ENCODE peak calls at places on chromosomes 16 and 17, in six cellular contexts. One of them, this sample, is unnamed.

GRCh38 chr17:32335647-32336046 is 6.3 kb downstream of the C17orf75 start:
- DNase-seq in GM12878: no peak
- DNase-seq in SK-N-SH: no peak
- DNase-seq in HCT116: no peak
- DNase-seq in K562: no peak
- DNase-seq in H1: no peak
- DNase-seq in this sample: no peak

GRCh38 chr16:50694206-50694605 is 800 bp downstream of the NOD2 start:
- DNase-seq in GM12878: no peak
- DNase-seq in SK-N-SH: no peak
- DNase-seq in HCT116: no peak
- DNase-seq in K562: no peak
- DNase-seq in H1: no peak
- DNase-seq in this sample: no peak

GRCh38 chr16:4232541-4233386 is 9.1 kb downstream of the SRL start:
- DNase-seq in GM12878: no peak
- DNase-seq in SK-N-SH: no peak
- DNase-seq in HCT116: no peak
- DNase-seq in K562: no peak
- DNase-seq in H1: no peak
- DNase-seq in this sample: peak

GRCh38 chr17:6786618-6787017 is 10.6 kb downstream of the FBXO39 start:
- DNase-seq in GM12878: no peak
- DNase-seq in SK-N-SH: no peak
- DNase-seq in HCT116: no peak
- DNase-seq in K562: no peak
- DNase-seq in H1: no peak
- DNase-seq in this sample: no peak

GRCh38 chr17:40936976-40937375 is 470 bp downstream of the KRT23 start:
- DNase-seq in GM12878: no peak
- DNase-seq in SK-N-SH: no peak
- DNase-seq in HCT116: no peak
- DNase-seq in K562: no peak
- DNase-seq in H1: no peak
- DNase-seq in this sample: peak

GRCh38 chr17:7323731-7324437 is 5.3 kb downstream of the NEURL4 start:
- DNase-seq in GM12878: no peak
- DNase-seq in SK-N-SH: peak
- DNase-seq in HCT116: no peak
- DNase-seq in K562: peak
- DNase-seq in H1: peak
- DNase-seq in this sample: no peak

GRCh38 chr16:10009691-10010090 is 172.5 kb downstream of the GRIN2A start:
- DNase-seq in GM12878: no peak
- DNase-seq in SK-N-SH: no peak
- DNase-seq in HCT116: no peak
- DNase-seq in K562: no peak
- DNase-seq in H1: no peak
- DNase-seq in this sample: no peak

GRCh38 chr16:50269769-50270509 is 3.6 kb downstream of the ADCY7 start:
- DNase-seq in GM12878: no peak
- DNase-seq in SK-N-SH: peak
- DNase-seq in HCT116: no peak
- DNase-seq in K562: no peak
- DNase-seq in H1: no peak
- DNase-seq in this sample: no peak

GRCh38 chr16:18945233-18945632 is 19.0 kb upstream of the SMG1 start:
- DNase-seq in GM12878: no peak
- DNase-seq in SK-N-SH: no peak
- DNase-seq in HCT116: no peak
- DNase-seq in K562: no peak
- DNase-seq in H1: no peak
- DNase-seq in this sample: peak

GRCh38 chr17:49850772-49851386 is 3.0 kb upstream of the TAC4 start:
- DNase-seq in GM12878: no peak
- DNase-seq in SK-N-SH: peak
- DNase-seq in HCT116: no peak
- DNase-seq in K562: no peak
- DNase-seq in H1: peak
- DNase-seq in this sample: no peak

GRCh38 chr17:44081681-44082080 is 11.1 kb downstream of the G6PC3 start:
- DNase-seq in GM12878: no peak
- DNase-seq in SK-N-SH: no peak
- DNase-seq in HCT116: no peak
- DNase-seq in K562: no peak
- DNase-seq in H1: no peak
- DNase-seq in this sample: no peak

GRCh38 chr17:19928299-19928698 is 49.3 kb downstream of the AKAP10 start:
- DNase-seq in GM12878: no peak
- DNase-seq in SK-N-SH: no peak
- DNase-seq in HCT116: no peak
- DNase-seq in K562: no peak
- DNase-seq in H1: no peak
- DNase-seq in this sample: no peak

GRCh38 chr17:3558603-3559269 is 1.1 kb upstream of the TRPV3 start:
- DNase-seq in GM12878: peak
- DNase-seq in SK-N-SH: no peak
- DNase-seq in HCT116: no peak
- DNase-seq in K562: no peak
- DNase-seq in H1: no peak
- DNase-seq in this sample: no peak

GRCh38 chr17:62966426-62967110 is 533 bp downstream of the TANC2 start:
- DNase-seq in GM12878: no peak
- DNase-seq in SK-N-SH: no peak
- DNase-seq in HCT116: no peak
- DNase-seq in K562: no peak
- DNase-seq in H1: peak
- DNase-seq in this sample: peak

GRCh38 chr17:7292729-7293128 is 1.7 kb downstream of the YBX2 start:
- DNase-seq in GM12878: no peak
- DNase-seq in SK-N-SH: peak
- DNase-seq in HCT116: no peak
- DNase-seq in K562: no peak
- DNase-seq in H1: no peak
- DNase-seq in this sample: no peak

GRCh38 chr17:48463531-48463930 is 33.5 kb upstream of the SKAP1 start:
- DNase-seq in GM12878: no peak
- DNase-seq in SK-N-SH: no peak
- DNase-seq in HCT116: no peak
- DNase-seq in K562: no peak
- DNase-seq in H1: no peak
- DNase-seq in this sample: no peak

GRCh38 chr16:87192418-87193073 is 124.6 kb downstream of the C16orf95 start:
- DNase-seq in GM12878: no peak
- DNase-seq in SK-N-SH: no peak
- DNase-seq in HCT116: no peak
- DNase-seq in K562: no peak
- DNase-seq in H1: no peak
- DNase-seq in this sample: no peak

GRCh38 chr16:88479795-88480760 is 27.0 kb downstream of the ZFPM1 start:
- DNase-seq in GM12878: no peak
- DNase-seq in SK-N-SH: no peak
- DNase-seq in HCT116: no peak
- DNase-seq in K562: no peak
- DNase-seq in H1: no peak
- DNase-seq in this sample: no peak

GRCh38 chr17:65514541-65514940 is 46.9 kb downstream of the AXIN2 start:
- DNase-seq in GM12878: no peak
- DNase-seq in SK-N-SH: no peak
- DNase-seq in HCT116: no peak
- DNase-seq in K562: no peak
- DNase-seq in H1: no peak
- DNase-seq in this sample: no peak

GRCh38 chr17:56629450-56630187 is 36.1 kb downstream of the NOG start:
- DNase-seq in GM12878: no peak
- DNase-seq in SK-N-SH: peak
- DNase-seq in HCT116: peak
- DNase-seq in K562: peak
- DNase-seq in H1: peak
- DNase-seq in this sample: no peak

DNA sequence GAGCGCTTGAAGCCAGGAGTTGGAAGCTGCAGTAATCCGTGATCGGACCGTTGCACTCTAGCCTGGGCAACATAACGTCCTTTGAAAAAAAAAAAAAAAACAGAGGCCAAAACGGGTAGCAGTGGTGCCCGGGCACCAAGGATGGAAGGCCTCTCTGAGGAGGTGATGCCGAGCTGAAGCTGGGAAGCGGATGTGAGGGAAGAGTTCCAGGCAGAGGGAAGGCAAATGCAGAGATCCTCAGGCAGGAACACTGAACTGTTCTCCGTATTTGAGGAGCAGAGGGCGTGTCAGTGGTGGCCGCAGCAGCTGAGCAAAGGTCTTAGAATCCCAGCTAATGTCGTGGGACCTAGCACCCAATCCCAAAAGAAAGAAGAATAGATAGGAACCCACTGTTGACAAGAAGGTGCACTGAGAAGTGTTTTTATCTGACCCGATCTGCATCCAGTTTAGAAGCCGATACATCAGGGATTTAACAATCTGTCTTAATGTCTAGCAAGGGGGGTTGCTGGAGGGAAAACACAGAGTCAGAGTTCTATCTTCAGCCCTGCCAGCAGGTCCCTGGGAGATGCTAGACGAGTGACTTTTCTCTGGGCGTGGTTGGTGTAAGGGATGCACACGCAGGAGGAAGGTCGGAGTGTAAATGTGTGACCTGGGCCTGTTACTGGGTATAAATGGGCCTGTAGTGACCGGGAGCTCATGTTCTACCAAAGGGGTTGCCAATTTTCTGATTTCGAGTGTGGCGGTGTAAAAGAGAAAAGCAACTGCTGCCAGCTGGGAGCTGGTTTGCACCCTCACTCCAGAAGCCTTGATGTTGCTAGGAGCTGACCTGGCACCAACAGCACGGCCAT is 873 bp upstream of the KCTD13 start:
- DNase-seq in GM12878: no peak
- DNase-seq in SK-N-SH: peak
- DNase-seq in HCT116: no peak
- DNase-seq in K562: peak
- DNase-seq in H1: peak
- DNase-seq in this sample: peak
- TF ChIP-seq JUND in GM12878: no peak
- TF ChIP-seq JUND in SK-N-SH: no peak
- TF ChIP-seq JUND in HCT116: no peak
- TF ChIP-seq JUND in K562: no peak
- TF ChIP-seq JUND in H1: no peak
- TF ChIP-seq JUND in this sample: no peak

GRCh38 chr17:69466451-69466850 is 52.0 kb downstream of the MAP2K6 start:
- DNase-seq in GM12878: no peak
- DNase-seq in SK-N-SH: no peak
- DNase-seq in HCT116: no peak
- DNase-seq in K562: no peak
- DNase-seq in H1: no peak
- DNase-seq in this sample: peak

GRCh38 chr17:69462882-69463281 is 48.4 kb downstream of the MAP2K6 start:
- DNase-seq in GM12878: no peak
- DNase-seq in SK-N-SH: no peak
- DNase-seq in HCT116: no peak
- DNase-seq in K562: no peak
- DNase-seq in H1: no peak
- DNase-seq in this sample: no peak

GRCh38 chr17:69470702-69471101 is 56.2 kb downstream of the MAP2K6 start:
- DNase-seq in GM12878: no peak
- DNase-seq in SK-N-SH: no peak
- DNase-seq in HCT116: no peak
- DNase-seq in K562: no peak
- DNase-seq in H1: peak
- DNase-seq in this sample: no peak

GRCh38 chr17:69468211-69468610 is 53.7 kb downstream of the MAP2K6 start:
- DNase-seq in GM12878: no peak
- DNase-seq in SK-N-SH: no peak
- DNase-seq in HCT116: no peak
- DNase-seq in K562: no peak
- DNase-seq in H1: no peak
- DNase-seq in this sample: no peak

GRCh38 chr17:69466905-69467630 is 52.6 kb downstream of the MAP2K6 start:
- DNase-seq in GM12878: no peak
- DNase-seq in SK-N-SH: peak
- DNase-seq in HCT116: no peak
- DNase-seq in K562: no peak
- DNase-seq in H1: no peak
- DNase-seq in this sample: no peak
- TF ChIP-seq JUND in GM12878: no peak
- TF ChIP-seq JUND in SK-N-SH: no peak
- TF ChIP-seq JUND in HCT116: no peak
- TF ChIP-seq JUND in K562: no peak
- TF ChIP-seq JUND in H1: peak
- TF ChIP-seq JUND in this sample: no peak

GRCh38 chr16:82507271-82507670 is 119.5 kb upstream of the CDH13 start:
- DNase-seq in GM12878: no peak
- DNase-seq in SK-N-SH: no peak
- DNase-seq in HCT116: no peak
- DNase-seq in K562: no peak
- DNase-seq in H1: no peak
- DNase-seq in this sample: no peak
- TF ChIP-seq JUND in GM12878: no peak
- TF ChIP-seq JUND in SK-N-SH: no peak
- TF ChIP-seq JUND in HCT116: no peak
- TF ChIP-seq JUND in K562: no peak
- TF ChIP-seq JUND in H1: no peak
- TF ChIP-seq JUND in this sample: no peak

GRCh38 chr16:397135-397661 is at the start of gene NME4:
- DNase-seq in GM12878: no peak
- DNase-seq in SK-N-SH: peak
- DNase-seq in HCT116: no peak
- DNase-seq in K562: peak
- DNase-seq in H1: peak
- DNase-seq in this sample: peak

GRCh38 chr16:399278-400019 is 2.2 kb upstream of the DECR2 start:
- DNase-seq in GM12878: no peak
- DNase-seq in SK-N-SH: no peak
- DNase-seq in HCT116: no peak
- DNase-seq in K562: no peak
- DNase-seq in H1: no peak
- DNase-seq in this sample: no peak

GRCh38 chr16:398551-399277 is 1.7 kb downstream of the NME4 start:
- DNase-seq in GM12878: no peak
- DNase-seq in SK-N-SH: no peak
- DNase-seq in HCT116: no peak
- DNase-seq in K562: no peak
- DNase-seq in H1: peak
- DNase-seq in this sample: no peak

GRCh38 chr16:396605-397004 is 394 bp upstream of the NME4 start:
- DNase-seq in GM12878: no peak
- DNase-seq in SK-N-SH: peak
- DNase-seq in HCT116: no peak
- DNase-seq in K562: peak
- DNase-seq in H1: peak
- DNase-seq in this sample: no peak

DNA sequence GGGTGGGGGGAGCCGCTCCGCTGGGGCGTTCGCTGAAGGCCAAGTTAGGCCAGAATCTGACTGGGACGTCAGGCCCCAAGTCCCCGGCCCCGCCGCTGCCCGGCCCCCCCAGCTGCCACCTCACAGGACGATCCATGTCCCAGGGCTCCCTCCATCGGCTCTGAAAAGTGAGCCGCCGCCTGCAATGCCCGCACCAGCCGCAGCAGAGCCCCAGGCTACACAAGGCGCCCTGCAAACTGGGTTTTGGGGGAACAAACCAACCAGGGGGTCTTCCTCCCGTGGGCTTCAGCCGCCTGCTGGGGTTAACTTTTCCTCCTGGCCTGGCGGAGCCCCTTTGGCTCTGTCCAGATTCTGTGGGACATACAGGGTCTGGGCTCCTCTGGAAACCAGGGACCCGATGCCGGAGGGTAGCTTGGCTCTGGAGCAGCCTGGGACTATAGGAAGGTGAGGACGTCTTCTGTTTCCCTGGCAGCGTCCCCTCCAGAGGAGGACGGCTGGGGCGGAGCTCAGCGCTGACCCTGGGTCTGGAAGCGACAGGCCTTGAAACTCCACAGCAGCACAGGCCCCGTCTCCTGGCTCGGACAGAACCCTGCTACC is 835 bp downstream of the NME4 start:
- DNase-seq in GM12878: no peak
- DNase-seq in SK-N-SH: peak
- DNase-seq in HCT116: peak
- DNase-seq in K562: no peak
- DNase-seq in H1: peak
- DNase-seq in this sample: peak
- TF ChIP-seq JUND in GM12878: no peak
- TF ChIP-seq JUND in SK-N-SH: no peak
- TF ChIP-seq JUND in HCT116: no peak
- TF ChIP-seq JUND in K562: no peak
- TF ChIP-seq JUND in H1: no peak
- TF ChIP-seq JUND in this sample: no peak